ENCODE peak calls at places on chromosomes 7 and 10, in four cellular contexts. One of them, this sample, is unnamed.
A peak's percentile ranks its signal among the peaks of the same experiment; 100 is the strongest.

GRCh38 chr10:127952575-127952869 is 45.6 kb downstream of the PTPRE start:
- DNase-seq in AG10803: no peak
- DNase-seq in HCT116: no peak
- DNase-seq in thoracic aorta: no peak
- DNase-seq in this sample: no peak

GRCh38 chr7:97971120-97971989 is 18.6 kb downstream of the OCM2 start:
- DNase-seq in AG10803: peak; percentile 31
- DNase-seq in HCT116: no peak
- DNase-seq in thoracic aorta: no peak
- DNase-seq in this sample: peak; percentile 32

GRCh38 chr10:47402681-47403301 is 18.7 kb upstream of the ZNF488 start:
- DNase-seq in AG10803: peak; percentile 91
- DNase-seq in HCT116: peak; percentile 73
- DNase-seq in thoracic aorta: no peak
- DNase-seq in this sample: peak; percentile 90

GRCh38 chr7:55467047-55467593 is 102.0 kb downstream of the LANCL2 start:
- DNase-seq in AG10803: no peak
- DNase-seq in HCT116: no peak
- DNase-seq in thoracic aorta: no peak
- DNase-seq in this sample: no peak

GRCh38 chr7:156015237-156016020 is 203.2 kb upstream of the SHH start:
- DNase-seq in AG10803: no peak
- DNase-seq in HCT116: no peak
- DNase-seq in thoracic aorta: no peak
- DNase-seq in this sample: no peak

GRCh38 chr10:104925232-104925851 is 284.3 kb downstream of the SORCS3 start:
- DNase-seq in AG10803: peak; percentile 48
- DNase-seq in HCT116: peak; percentile 66
- DNase-seq in thoracic aorta: no peak
- DNase-seq in this sample: peak; percentile 26

GRCh38 chr10:131874991-131875451 is 25.8 kb upstream of the PPP2R2D start:
- DNase-seq in AG10803: peak; percentile 67
- DNase-seq in HCT116: peak; percentile 48
- DNase-seq in thoracic aorta: no peak
- DNase-seq in this sample: peak; percentile 68

GRCh38 chr7:132430863-132431822 is 145.1 kb downstream of the PLXNA4 start:
- DNase-seq in AG10803: peak; percentile 86
- DNase-seq in HCT116: no peak
- DNase-seq in thoracic aorta: no peak
- DNase-seq in this sample: peak; percentile 97

GRCh38 chr10:23095966-23096813 is 811 bp downstream of the MSRB2 start:
- DNase-seq in AG10803: peak; percentile 71
- DNase-seq in HCT116: no peak
- DNase-seq in thoracic aorta: peak; percentile 30
- DNase-seq in this sample: peak; percentile 69

GRCh38 chr7:116327751-116328150 is 117.4 kb downstream of the TES start:
- DNase-seq in AG10803: peak; percentile 83
- DNase-seq in HCT116: peak; percentile 29
- DNase-seq in thoracic aorta: no peak
- DNase-seq in this sample: peak; percentile 96

GRCh38 chr7:92621641-92622429 is 31.6 kb upstream of the FAM133B start:
- DNase-seq in AG10803: no peak
- DNase-seq in HCT116: no peak
- DNase-seq in thoracic aorta: no peak
- DNase-seq in this sample: no peak

GRCh38 chr10:125538947-125539649 is 143.9 kb downstream of the TEX36 start:
- DNase-seq in AG10803: no peak
- DNase-seq in HCT116: no peak
- DNase-seq in thoracic aorta: no peak
- DNase-seq in this sample: no peak

GRCh38 chr10:100637785-100638184 is 102.0 kb downstream of the HIF1AN start:
- DNase-seq in AG10803: no peak
- DNase-seq in HCT116: peak; percentile 56
- DNase-seq in thoracic aorta: no peak
- DNase-seq in this sample: no peak

GRCh38 chr7:24227603-24228359 is 56.2 kb upstream of the NPY start:
- DNase-seq in AG10803: no peak
- DNase-seq in HCT116: no peak
- DNase-seq in thoracic aorta: no peak
- DNase-seq in this sample: no peak

GRCh38 chr7:41085244-41085643 is 617.6 kb downstream of the INHBA start:
- DNase-seq in AG10803: peak; percentile 67
- DNase-seq in HCT116: no peak
- DNase-seq in thoracic aorta: no peak
- DNase-seq in this sample: peak; percentile 78

GRCh38 chr7:89623018-89623672 is 531.1 kb upstream of the STEAP1 start:
- DNase-seq in AG10803: peak; percentile 44
- DNase-seq in HCT116: peak; percentile 23
- DNase-seq in thoracic aorta: no peak
- DNase-seq in this sample: peak; percentile 40

GRCh38 chr10:6037975-6038624 is 24.1 kb downstream of the IL2RA start:
- DNase-seq in AG10803: no peak
- DNase-seq in HCT116: no peak
- DNase-seq in thoracic aorta: no peak
- DNase-seq in this sample: no peak

GRCh38 chr10:79052311-79053080 is 16.3 kb upstream of the ZMIZ1 start:
- DNase-seq in AG10803: no peak
- DNase-seq in HCT116: no peak
- DNase-seq in thoracic aorta: no peak
- DNase-seq in this sample: no peak

GRCh38 chr10:26579256-26580063 is 118.0 kb upstream of the PDSS1 start:
- DNase-seq in AG10803: no peak
- DNase-seq in HCT116: no peak
- DNase-seq in thoracic aorta: no peak
- DNase-seq in this sample: no peak

GRCh38 chr7:128069367-128070364 is 38.4 kb upstream of the LRRC4 start:
- DNase-seq in AG10803: peak; percentile 11
- DNase-seq in HCT116: no peak
- DNase-seq in thoracic aorta: no peak
- DNase-seq in this sample: no peak

GRCh38 chr10:74827045-74827441 is 643 bp downstream of the KAT6B start:
- DNase-seq in AG10803: no peak
- DNase-seq in HCT116: no peak
- DNase-seq in thoracic aorta: peak; percentile 38
- DNase-seq in this sample: no peak

DNA sequence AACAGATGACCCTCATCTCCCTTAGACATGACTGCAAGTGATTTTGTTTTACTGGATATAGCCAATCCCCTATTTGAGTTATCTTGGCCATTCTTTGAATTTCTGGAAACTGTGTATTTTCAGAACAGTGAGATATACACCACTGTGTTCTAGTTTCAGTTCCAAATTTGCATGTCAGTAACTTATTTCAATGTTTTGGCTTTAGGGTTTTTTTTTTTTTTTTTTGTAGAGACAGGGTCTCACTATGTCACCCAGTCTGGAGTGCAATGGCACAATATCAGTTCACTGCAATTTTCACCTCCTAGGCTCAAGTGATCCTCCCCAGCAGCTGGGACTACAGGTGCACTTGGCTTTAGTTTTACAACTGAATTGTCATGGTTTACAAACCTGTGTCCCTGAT is 67.2 kb downstream of the ATAD1 start:
- DNase-seq in AG10803: no peak
- DNase-seq in HCT116: no peak
- DNase-seq in thoracic aorta: no peak
- DNase-seq in this sample: no peak
- H3K4me3 ChIP-seq in AG10803: no peak overlapping the region
- H3K4me3 ChIP-seq in HCT116: no peak overlapping the region
- H3K4me3 ChIP-seq in thoracic aorta: no peak overlapping the region
- H3K4me3 ChIP-seq in this sample: no peak overlapping the region

GRCh38 chr7:136847858-136848257 is 20.6 kb upstream of the CHRM2 start:
- DNase-seq in AG10803: no peak
- DNase-seq in HCT116: no peak
- DNase-seq in thoracic aorta: no peak
- DNase-seq in this sample: no peak

GRCh38 chr7:136857573-136857972 is 10.9 kb upstream of the CHRM2 start:
- DNase-seq in AG10803: peak; percentile 11
- DNase-seq in HCT116: no peak
- DNase-seq in thoracic aorta: no peak
- DNase-seq in this sample: peak; percentile 54

DNA sequence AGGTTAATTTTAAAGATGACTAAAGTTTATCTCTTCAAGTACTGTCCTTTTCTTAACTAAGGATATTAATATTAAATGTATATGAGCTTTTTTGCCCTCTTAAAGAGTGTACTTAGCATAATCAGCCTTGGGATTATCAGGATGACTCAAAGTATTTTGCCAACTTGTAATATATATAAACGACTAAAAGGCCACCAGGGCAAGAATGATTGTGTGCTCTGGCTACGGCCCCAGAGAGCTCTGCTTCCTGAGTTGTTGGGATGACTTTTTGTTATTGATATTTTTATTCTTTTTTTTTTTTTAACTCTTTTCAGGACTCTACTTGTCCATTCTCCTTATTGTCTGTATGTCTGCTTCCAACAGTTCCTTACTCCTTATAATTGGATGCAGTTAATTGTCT is 14.8 kb upstream of the CHRM2 start:
- DNase-seq in AG10803: no peak
- DNase-seq in HCT116: no peak
- DNase-seq in thoracic aorta: no peak
- DNase-seq in this sample: no peak
- TF ChIP-seq CTCF in AG10803: no peak
- TF ChIP-seq CTCF in HCT116: no peak
- TF ChIP-seq CTCF in thoracic aorta: no peak
- TF ChIP-seq CTCF in this sample: no peak

GRCh38 chr7:149770728-149771127 is 2.7 kb downstream of the ZNF467 start:
- DNase-seq in AG10803: no peak
- DNase-seq in HCT116: no peak
- DNase-seq in thoracic aorta: no peak
- DNase-seq in this sample: no peak
- H3K4me3 ChIP-seq in AG10803: no peak overlapping the region
- H3K4me3 ChIP-seq in HCT116: no peak overlapping the region
- H3K4me3 ChIP-seq in thoracic aorta: no peak overlapping the region
- H3K4me3 ChIP-seq in this sample: no peak overlapping the region

GRCh38 chr10:95841711-95842498 is 65.9 kb upstream of the CC2D2B start:
- DNase-seq in AG10803: peak; percentile 43
- DNase-seq in HCT116: peak; percentile 50
- DNase-seq in thoracic aorta: peak; percentile 9
- DNase-seq in this sample: peak; percentile 79
- TF ChIP-seq CTCF in AG10803: peak; percentile 58
- TF ChIP-seq CTCF in HCT116: peak; percentile 89
- TF ChIP-seq CTCF in thoracic aorta: peak; percentile 59
- TF ChIP-seq CTCF in this sample: peak; percentile 50

GRCh38 chr10:29316308-29317026 is 27.6 kb downstream of the LYZL1 start:
- DNase-seq in AG10803: no peak
- DNase-seq in HCT116: no peak
- DNase-seq in thoracic aorta: no peak
- DNase-seq in this sample: no peak

GRCh38 chr10:29317423-29318021 is 28.7 kb downstream of the LYZL1 start:
- DNase-seq in AG10803: no peak
- DNase-seq in HCT116: no peak
- DNase-seq in thoracic aorta: no peak
- DNase-seq in this sample: no peak

GRCh38 chr10:29317027-29317420 is 28.2 kb downstream of the LYZL1 start:
- DNase-seq in AG10803: no peak
- DNase-seq in HCT116: no peak
- DNase-seq in thoracic aorta: no peak
- DNase-seq in this sample: no peak

GRCh38 chr10:29314726-29315125 is 25.9 kb downstream of the LYZL1 start:
- DNase-seq in AG10803: no peak
- DNase-seq in HCT116: no peak
- DNase-seq in thoracic aorta: no peak
- DNase-seq in this sample: no peak

DNA sequence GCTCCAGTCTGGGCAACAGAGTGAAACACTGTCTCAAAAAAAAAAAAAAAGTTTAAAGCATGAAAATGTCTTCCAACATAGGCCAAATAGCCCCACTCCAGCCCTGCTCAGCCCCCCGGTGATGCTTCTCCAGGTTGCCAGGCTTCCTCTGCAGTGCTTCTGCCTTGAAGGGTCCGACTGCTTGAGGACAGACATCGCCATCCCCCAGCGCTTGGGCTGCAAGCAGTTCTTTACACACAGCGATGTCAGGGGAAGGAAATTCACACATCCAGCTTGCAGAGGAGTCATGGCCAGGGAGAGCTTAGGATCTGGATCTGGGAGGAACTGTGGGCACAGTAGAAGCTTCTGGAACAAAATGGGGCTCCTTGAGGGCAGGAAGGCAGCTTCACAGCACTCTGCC is 26.9 kb downstream of the LYZL1 start:
- DNase-seq in AG10803: no peak
- DNase-seq in HCT116: no peak
- DNase-seq in thoracic aorta: no peak
- DNase-seq in this sample: no peak
- H3K4me3 ChIP-seq in AG10803: no peak overlapping the region
- H3K4me3 ChIP-seq in HCT116: no peak overlapping the region
- H3K4me3 ChIP-seq in thoracic aorta: no peak overlapping the region
- H3K4me3 ChIP-seq in this sample: no peak overlapping the region

GRCh38 chr7:136179829-136180721 is 202.9 kb upstream of the MTPN start:
- DNase-seq in AG10803: no peak
- DNase-seq in HCT116: no peak
- DNase-seq in thoracic aorta: no peak
- DNase-seq in this sample: no peak

GRCh38 chr7:136179154-136179553 is 202.0 kb upstream of the MTPN start:
- DNase-seq in AG10803: no peak
- DNase-seq in HCT116: no peak
- DNase-seq in thoracic aorta: no peak
- DNase-seq in this sample: no peak

GRCh38 chr7:136184719-136185118 is 207.6 kb upstream of the MTPN start:
- DNase-seq in AG10803: no peak
- DNase-seq in HCT116: no peak
- DNase-seq in thoracic aorta: no peak
- DNase-seq in this sample: no peak

GRCh38 chr7:136180984-136181383 is 203.8 kb upstream of the MTPN start:
- DNase-seq in AG10803: no peak
- DNase-seq in HCT116: no peak
- DNase-seq in thoracic aorta: no peak
- DNase-seq in this sample: no peak

DNA sequence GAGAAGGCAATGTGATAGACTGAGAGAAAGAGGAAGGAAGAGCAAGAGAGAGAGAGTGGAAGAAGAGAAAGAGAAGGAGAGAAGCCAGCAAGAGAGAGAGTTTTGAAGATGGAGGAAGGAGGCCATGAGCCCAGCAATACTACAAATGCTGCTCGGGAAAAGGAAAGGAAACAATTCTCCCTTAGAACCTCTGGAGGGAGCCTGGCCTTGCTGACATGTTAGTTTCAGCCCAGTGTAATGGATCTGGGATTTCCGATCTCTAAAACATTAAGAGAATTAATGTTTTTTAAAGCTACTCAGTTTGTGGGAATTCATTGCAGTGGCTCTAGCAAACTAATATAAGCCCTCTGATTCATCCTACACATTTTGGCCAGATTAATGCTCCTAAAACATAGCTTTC is 206.8 kb upstream of the MTPN start:
- DNase-seq in AG10803: no peak
- DNase-seq in HCT116: no peak
- DNase-seq in thoracic aorta: no peak
- DNase-seq in this sample: peak; percentile 4
- TF ChIP-seq CTCF in AG10803: no peak
- TF ChIP-seq CTCF in HCT116: no peak
- TF ChIP-seq CTCF in thoracic aorta: no peak
- TF ChIP-seq CTCF in this sample: peak; percentile 30